ENCODE peak calls at places on chromosomes 7 and 10, in four cellular contexts. One of them, this sample, is unnamed.
A peak's percentile ranks its signal among the peaks of the same experiment; 100 is the strongest.

GRCh38 chr7:28980504-28981281 is 22.6 kb upstream of the TRIL start:
- DNase-seq in mesenchymal stem cell: peak; percentile 19
- DNase-seq in fibroblast of mammary gland: peak; percentile 32
- DNase-seq in NCI-H1694: no peak
- DNase-seq in this sample: peak; percentile 41

GRCh38 chr10:129764901-129765663 is 199.0 kb downstream of the EBF3 start:
- DNase-seq in fibroblast of mammary gland: no peak
- DNase-seq in mesenchymal stem cell: no peak
- DNase-seq in NCI-H1694: no peak
- DNase-seq in this sample: no peak

GRCh38 chr10:99620713-99621453 is 644 bp upstream of the SLC25A28 start:
- DNase-seq in NCI-H1694: peak; percentile 58
- DNase-seq in fibroblast of mammary gland: peak; percentile 95
- DNase-seq in mesenchymal stem cell: peak; percentile 96
- DNase-seq in this sample: peak; percentile 94

GRCh38 chr10:97050959-97051496 is 134.7 kb downstream of the SLIT1 start:
- DNase-seq in NCI-H1694: no peak
- DNase-seq in mesenchymal stem cell: no peak
- DNase-seq in fibroblast of mammary gland: no peak
- DNase-seq in this sample: peak; percentile 17

GRCh38 chr7:84042110-84042539 is 152.5 kb downstream of the SEMA3A start:
- DNase-seq in fibroblast of mammary gland: peak; percentile 89
- DNase-seq in NCI-H1694: no peak
- DNase-seq in mesenchymal stem cell: peak; percentile 89
- DNase-seq in this sample: peak; percentile 51

GRCh38 chr7:26653430-26653911 is 210.9 kb downstream of the SKAP2 start:
- DNase-seq in NCI-H1694: no peak
- DNase-seq in mesenchymal stem cell: no peak
- DNase-seq in fibroblast of mammary gland: peak; percentile 7
- DNase-seq in this sample: no peak

GRCh38 chr10:4281207-4281825 is 496.3 kb upstream of the KLF6 start:
- DNase-seq in fibroblast of mammary gland: peak; percentile 56
- DNase-seq in mesenchymal stem cell: peak; percentile 18
- DNase-seq in NCI-H1694: no peak
- DNase-seq in this sample: no peak

GRCh38 chr7:88083883-88084282 is 136.0 kb downstream of the SRI start:
- DNase-seq in fibroblast of mammary gland: no peak
- DNase-seq in NCI-H1694: no peak
- DNase-seq in mesenchymal stem cell: no peak
- DNase-seq in this sample: no peak

GRCh38 chr7:98788921-98789320 is 80.9 kb downstream of the TMEM130 start:
- DNase-seq in NCI-H1694: no peak
- DNase-seq in fibroblast of mammary gland: no peak
- DNase-seq in mesenchymal stem cell: no peak
- DNase-seq in this sample: no peak

GRCh38 chr10:92207061-92207460 is 83.8 kb downstream of the CPEB3 start:
- DNase-seq in fibroblast of mammary gland: no peak
- DNase-seq in mesenchymal stem cell: no peak
- DNase-seq in NCI-H1694: no peak
- DNase-seq in this sample: no peak